ENCODE peak calls at places on chromosome 7, in five cellular contexts. V is A549, W is Panc1, A is GM12878, K is HCT116. R is an unnamed sample.

GRCh38 chr7:88377421-88377820 is 70.7 kb upstream of the STEAP4 start:
- DNase-seq in A (no peak), W (no peak), V (no peak), K (peak), R (no peak)

GRCh38 chr7:64882341-64883112 is 20.5 kb upstream of the ZNF273 start:
- DNase-seq in V (no peak), W (no peak), A (no peak), K (no peak), R (no peak)

GRCh38 chr7:12907774-12908173 is 220.3 kb downstream of the ARL4A start:
- DNase-seq in W (no peak), V (no peak), K (no peak), A (no peak), R (no peak)

GRCh38 chr7:18524248-18524647 is 28.7 kb downstream of the HDAC9 start:
- DNase-seq in A (no peak), K (no peak), W (no peak), V (no peak), R (no peak)

GRCh38 chr7:83153419-83153818 is 9.3 kb downstream of the PCLO start:
- DNase-seq in K (no peak), V (no peak), W (no peak), A (no peak), R (no peak)

GRCh38 chr7:2431260-2431867 is 28.0 kb downstream of the CHST12 start:
- DNase-seq in V (peak), K (no peak), W (no peak), A (no peak), R (no peak)

GRCh38 chr7:129227646-129228578 is 3.1 kb downstream of the AHCYL2 start:
- DNase-seq in W (no peak), K (no peak), A (no peak), V (no peak), R (no peak)

GRCh38 chr7:92717982-92718716 is 118.2 kb downstream of the CDK6 start:
- DNase-seq in K (no peak), V (peak), A (no peak), W (no peak), R (no peak)

GRCh38 chr7:101819913-101820522 is 2.6 kb downstream of the CUX1 start:
- DNase-seq in K (no peak), V (no peak), A (no peak), W (no peak), R (no peak)

GRCh38 chr7:50221028-50221427 is 83.5 kb upstream of the IKZF1 start:
- DNase-seq in W (no peak), V (no peak), A (no peak), K (no peak), R (no peak)

GRCh38 chr7:44194069-44194468 is 4.8 kb upstream of the GCK start:
- DNase-seq in V (no peak), K (no peak), W (no peak), A (no peak), R (peak)

GRCh38 chr7:44197487-44197886 is 3.3 kb upstream of the YKT6 start:
- DNase-seq in V (no peak), W (no peak), A (no peak), K (no peak), R (no peak)

GRCh38 chr7:44195901-44196300 is 4.9 kb upstream of the YKT6 start:
- DNase-seq in V (no peak), W (no peak), A (no peak), K (no peak), R (no peak)

GRCh38 chr7:44194562-44195145 is 5.4 kb upstream of the GCK start:
- DNase-seq in V (no peak), K (no peak), A (no peak), W (no peak), R (no peak)

DNA sequence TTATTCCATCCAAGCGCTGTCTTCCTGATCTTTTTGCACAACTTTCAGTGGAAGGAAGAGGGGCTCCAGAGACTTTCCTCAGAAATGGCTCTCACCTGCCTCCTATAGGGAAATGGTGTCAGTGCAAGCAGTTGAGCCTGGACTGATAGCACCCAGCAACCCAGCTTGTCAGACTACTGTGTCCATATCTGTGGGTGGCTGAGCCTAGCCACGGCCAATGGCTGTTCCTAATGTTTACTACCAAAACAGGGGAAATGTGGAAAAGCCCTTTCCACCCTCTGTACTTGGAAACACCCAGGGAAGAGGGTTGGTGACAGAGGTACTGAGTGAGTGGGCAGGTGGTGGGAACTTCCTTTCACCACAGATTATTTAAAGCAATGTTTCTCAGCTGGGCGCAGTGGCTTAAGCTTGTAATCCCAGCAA is 4.3 kb upstream of the YKT6 start:
- DNase-seq in W (no peak), V (peak), K (peak), A (no peak), R (peak)
- H3K27ac ChIP-seq in W (no peak), V (no peak), K (no peak), A (no peak), R (no peak)

DNA sequence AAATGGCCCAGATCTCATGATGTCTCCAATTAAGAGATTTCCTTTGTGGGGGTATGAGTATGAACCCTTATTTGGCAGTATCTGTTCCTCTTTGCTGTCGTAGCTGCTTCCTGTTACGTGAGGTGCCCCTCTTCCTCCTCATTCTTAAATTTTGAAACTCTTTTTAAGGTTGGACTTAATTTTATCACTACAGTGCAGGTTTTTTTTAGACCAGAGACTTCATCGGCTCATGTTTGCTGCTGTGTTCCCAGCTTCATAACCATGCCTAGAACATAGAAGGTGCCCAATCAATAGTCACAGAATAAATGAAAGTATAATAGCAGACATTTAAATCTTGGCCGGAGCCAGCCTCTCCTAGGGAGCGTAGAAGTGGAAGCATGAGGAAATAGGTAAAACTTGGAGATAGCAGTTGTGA is 2.4 kb downstream of the MIOS start:
- DNase-seq in A (peak), W (no peak), K (no peak), V (no peak), R (peak)
- H3K4me3 ChIP-seq in A (peak), W (no peak), K (no peak), V (no peak), R (peak)

GRCh38 chr7:36455646-36456045 is 66.0 kb downstream of the ANLN start:
- DNase-seq in V (no peak), K (no peak), A (no peak), W (no peak), R (no peak)
- TF ChIP-seq REST in V (no peak), K (no peak), A (no peak), W (no peak), R (no peak)

GRCh38 chr7:80468931-80469714 is 42.7 kb downstream of the GNAT3 start:
- DNase-seq in W (no peak), V (no peak), K (no peak), A (no peak), R (no peak)

GRCh38 chr7:80475383-80475782 is 36.5 kb downstream of the GNAT3 start:
- DNase-seq in V (no peak), K (no peak), A (no peak), W (no peak), R (no peak)

GRCh38 chr7:80467069-80467468 is 44.8 kb downstream of the GNAT3 start:
- DNase-seq in K (no peak), A (no peak), V (peak), W (no peak), R (no peak)

GRCh38 chr7:80472491-80473200 is 39.2 kb downstream of the GNAT3 start:
- DNase-seq in K (no peak), W (no peak), V (no peak), A (no peak), R (no peak)
- H3K27ac ChIP-seq in K (no peak), W (no peak), V (peak), A (no peak), R (no peak)

GRCh38 chr7:157689269-157690057 is 352.7 kb downstream of the DNAJB6 start:
- DNase-seq in K (no peak), A (no peak), V (no peak), W (no peak), R (no peak)
- H3K4me3 ChIP-seq in K (peak), A (no peak), V (no peak), W (peak), R (no peak)

GRCh38 chr7:69898189-69898588 is 299.9 kb downstream of the AUTS2 start:
- DNase-seq in V (no peak), K (no peak), A (peak), W (no peak), R (no peak)
- TF ChIP-seq REST in V (no peak), K (no peak), A (no peak), W (no peak), R (no peak)

GRCh38 chr7:27211084-27211446 is 11.2 kb upstream of the HOXA13 start:
- DNase-seq in W (no peak), K (no peak), V (no peak), A (no peak), R (no peak)

GRCh38 chr7:27209933-27210440 is 10.1 kb upstream of the HOXA13 start:
- DNase-seq in V (no peak), K (no peak), W (no peak), A (no peak), R (no peak)

GRCh38 chr7:27211694-27212316 is 11.9 kb upstream of the HOXA13 start:
- DNase-seq in A (no peak), V (no peak), K (no peak), W (no peak), R (no peak)

GRCh38 chr7:27208998-27209397 is 9.1 kb upstream of the HOXA13 start:
- DNase-seq in A (no peak), K (no peak), V (no peak), W (no peak), R (no peak)

GRCh38 chr7:27210441-27211083 is 10.7 kb upstream of the HOXA13 start:
- DNase-seq in V (peak), A (no peak), W (no peak), K (no peak), R (no peak)
- H3K27ac ChIP-seq in V (peak), A (no peak), W (peak), K (no peak), R (no peak)

R was measured in HL-60.